ENCODE peak calls at places on chromosomes 5 and 9, in eight cellular contexts. O, V, G, W, P, B, X and R are unnamed samples.

GRCh38 chr5:170315154-170315553 is 17.6 kb upstream of the LCP2 start:
- DNase-seq in O (no peak), V (no peak), G (no peak), W (no peak), P (peak), B (no peak), X (no peak), R (peak)

GRCh38 chr5:41848983-41849382 is 21.2 kb downstream of the OXCT1 start:
- DNase-seq in O (no peak), V (no peak), G (no peak), W (no peak), P (no peak), B (no peak), X (no peak), R (no peak)

GRCh38 chr9:89795555-89796195 is 190.9 kb downstream of the GADD45G start:
- DNase-seq in O (no peak), V (no peak), G (no peak), W (no peak), P (no peak), B (no peak), X (no peak), R (no peak)

GRCh38 chr9:68869020-68869419 is 144.9 kb downstream of the PRKACG start:
- DNase-seq in O (no peak), V (no peak), G (no peak), W (no peak), P (no peak), B (no peak), X (no peak), R (no peak)

GRCh38 chr5:112625586-112625985 is 112.1 kb upstream of the APC start:
- DNase-seq in O (no peak), V (no peak), G (no peak), W (no peak), P (no peak), B (no peak), X (no peak), R (no peak)

GRCh38 chr9:114894801-114895433 is 35.5 kb downstream of the TNFSF8 start:
- DNase-seq in O (peak), V (no peak), G (no peak), W (peak), P (peak), B (no peak), X (no peak), R (no peak)

GRCh38 chr9:129640086-129640870 is 1.7 kb downstream of the ASB6 start:
- DNase-seq in O (peak), V (no peak), G (no peak), W (no peak), P (peak), B (peak), X (no peak), R (no peak)

GRCh38 chr5:96315431-96315830 is 117.6 kb downstream of the PCSK1 start:
- DNase-seq in O (no peak), V (no peak), G (no peak), W (no peak), P (no peak), B (no peak), X (no peak), R (no peak)

GRCh38 chr9:134708672-134709038 is 67.1 kb downstream of the COL5A1 start:
- DNase-seq in O (no peak), V (no peak), G (no peak), W (no peak), P (no peak), B (no peak), X (no peak), R (no peak)

GRCh38 chr5:171953860-171954701 is 52.4 kb downstream of the FBXW11 start:
- DNase-seq in O (peak), V (no peak), G (no peak), W (peak), P (peak), B (no peak), X (no peak), R (no peak)

GRCh38 chr5:57175586-57175985 is 1.7 kb downstream of the GPBP1 start:
- DNase-seq in O (no peak), V (peak), G (peak), W (no peak), P (no peak), B (no peak), X (no peak), R (no peak)

DNA sequence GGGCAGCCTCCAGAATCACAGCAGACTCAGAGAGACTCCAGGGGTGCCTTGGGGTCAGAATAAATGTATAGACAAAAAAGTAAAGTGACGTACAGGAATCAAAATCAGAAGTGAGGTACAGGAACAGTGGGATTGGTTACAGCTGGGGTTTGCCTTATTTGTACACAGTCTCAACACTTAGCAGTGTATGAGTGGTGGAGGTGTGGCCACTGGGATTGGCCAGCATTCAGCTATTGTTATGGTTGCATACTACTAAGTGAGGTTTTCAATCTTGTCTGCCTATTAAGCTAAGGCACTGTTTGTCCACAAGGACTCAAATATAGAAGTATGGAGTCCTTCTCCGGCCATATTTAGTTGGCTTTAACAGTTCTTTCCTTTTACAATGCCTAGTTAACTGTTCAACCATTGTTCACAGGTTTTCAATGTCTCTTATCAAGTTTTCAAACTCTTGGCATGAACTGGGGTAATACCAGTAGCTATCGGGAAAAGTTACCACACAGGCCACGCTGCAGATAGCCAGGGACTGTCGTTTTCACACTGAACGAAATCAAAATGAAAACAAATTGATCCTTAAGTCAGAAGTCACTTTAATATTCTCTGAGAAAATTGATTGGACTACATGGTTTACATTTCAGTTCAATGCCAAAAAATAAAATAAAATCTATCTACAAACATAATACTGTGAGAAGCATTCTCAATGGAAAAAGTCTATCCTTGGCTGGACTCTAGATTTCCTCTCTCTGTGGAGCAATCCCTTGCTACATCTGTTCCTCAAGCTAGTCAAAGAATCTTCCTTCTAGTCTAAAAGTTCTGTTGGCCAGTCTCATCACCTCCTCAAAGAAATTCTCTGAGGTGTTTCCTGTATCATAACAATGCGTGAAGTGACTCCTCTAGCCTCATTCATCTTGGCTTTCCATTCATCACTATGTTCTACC is 176.1 kb upstream of the FREM1 start:
- DNase-seq in O (no peak), V (no peak), G (no peak), W (no peak), P (no peak), B (no peak), X (no peak), R (no peak)
- H3K27ac ChIP-seq in O (no peak), V (no peak), G (no peak), W (no peak), P (no peak), B (no peak), X (no peak), R (no peak)

GRCh38 chr9:124352616-124353015 is 62.6 kb downstream of the PSMB7 start:
- DNase-seq in O (peak), V (no peak), G (no peak), W (no peak), P (no peak), B (no peak), X (no peak), R (no peak)
- H3K27ac ChIP-seq in O (no peak), V (no peak), G (no peak), W (no peak), P (no peak), B (no peak), X (no peak), R (peak)

GRCh38 chr5:88942967-88943291 is 59.9 kb upstream of the MEF2C start:
- DNase-seq in O (no peak), V (no peak), G (no peak), W (no peak), P (no peak), B (no peak), X (no peak), R (no peak)
- H3K27ac ChIP-seq in O (peak), V (peak), G (no peak), W (no peak), P (peak), B (peak), X (no peak), R (no peak)

GRCh38 chr9:137168575-137168906 is 1.3 kb downstream of the LRRC26 start:
- DNase-seq in O (no peak), V (no peak), G (no peak), W (no peak), P (no peak), B (no peak), X (no peak), R (no peak)

GRCh38 chr9:137170486-137171148 is 766 bp upstream of the LRRC26 start:
- DNase-seq in O (no peak), V (no peak), G (no peak), W (no peak), P (no peak), B (no peak), X (no peak), R (no peak)

GRCh38 chr9:137169764-137170460 is at the start of gene LRRC26:
- DNase-seq in O (no peak), V (peak), G (no peak), W (no peak), P (no peak), B (peak), X (no peak), R (no peak)

GRCh38 chr9:137167752-137168574 is 1.9 kb downstream of the LRRC26 start:
- DNase-seq in O (no peak), V (peak), G (no peak), W (no peak), P (no peak), B (peak), X (no peak), R (no peak)

GRCh38 chr9:137168907-137169763 is 716 bp downstream of the LRRC26 start:
- DNase-seq in O (peak), V (peak), G (no peak), W (peak), P (peak), B (peak), X (no peak), R (no peak)
- H3K27ac ChIP-seq in O (no peak), V (peak), G (no peak), W (no peak), P (no peak), B (peak), X (no peak), R (no peak)

GRCh38 chr5:157464518-157465171 is 4.6 kb downstream of the NIPAL4 start:
- DNase-seq in O (peak), V (peak), G (no peak), W (no peak), P (peak), B (peak), X (no peak), R (no peak)

GRCh38 chr5:157463621-157464407 is 3.8 kb downstream of the NIPAL4 start:
- DNase-seq in O (peak), V (no peak), G (no peak), W (no peak), P (peak), B (no peak), X (no peak), R (no peak)

GRCh38 chr5:157460921-157461792 is 1.1 kb downstream of the NIPAL4 start:
- DNase-seq in O (no peak), V (no peak), G (no peak), W (no peak), P (no peak), B (no peak), X (no peak), R (no peak)

GRCh38 chr5:157459715-157460599 is at the start of gene NIPAL4:
- DNase-seq in O (no peak), V (peak), G (no peak), W (no peak), P (no peak), B (no peak), X (no peak), R (peak)

DNA sequence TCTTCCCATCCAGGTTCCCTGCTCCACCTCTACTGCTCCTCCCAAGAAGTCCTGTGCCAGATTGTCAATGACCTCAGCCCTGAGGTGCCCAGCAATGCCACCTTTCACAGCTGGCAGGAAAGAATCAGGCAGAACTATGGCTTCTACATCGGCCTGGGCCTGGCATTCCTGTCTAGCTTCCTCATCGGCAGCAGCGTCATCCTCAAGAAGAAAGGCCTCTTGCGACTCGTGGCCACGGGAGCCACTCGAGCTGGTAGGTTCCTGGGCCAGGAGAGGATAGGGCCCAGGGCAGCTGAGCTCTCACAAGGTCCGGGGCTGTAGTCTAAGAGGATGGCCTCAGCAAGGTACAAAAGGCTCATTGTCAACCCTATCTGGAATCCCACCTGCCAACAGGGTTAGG is 3.1 kb downstream of the NIPAL4 start:
- DNase-seq in O (no peak), V (no peak), G (no peak), W (no peak), P (peak), B (no peak), X (no peak), R (no peak)
- H3K27ac ChIP-seq in O (no peak), V (peak), G (no peak), W (no peak), P (no peak), B (peak), X (no peak), R (peak)

GRCh38 chr5:84709075-84709474 is 324.4 kb upstream of the EDIL3 start:
- DNase-seq in O (no peak), V (no peak), G (no peak), W (no peak), P (no peak), B (no peak), X (no peak), R (no peak)
- H3K27ac ChIP-seq in O (no peak), V (no peak), G (no peak), W (no peak), P (no peak), B (no peak), X (no peak), R (no peak)

GRCh38 chr5:72180925-72181324 is 73.7 kb downstream of the MAP1B start:
- DNase-seq in O (no peak), V (no peak), G (no peak), W (no peak), P (no peak), B (no peak), X (no peak), R (no peak)
- H3K27ac ChIP-seq in O (no peak), V (no peak), G (no peak), W (no peak), P (no peak), B (no peak), X (no peak), R (peak)

DNA sequence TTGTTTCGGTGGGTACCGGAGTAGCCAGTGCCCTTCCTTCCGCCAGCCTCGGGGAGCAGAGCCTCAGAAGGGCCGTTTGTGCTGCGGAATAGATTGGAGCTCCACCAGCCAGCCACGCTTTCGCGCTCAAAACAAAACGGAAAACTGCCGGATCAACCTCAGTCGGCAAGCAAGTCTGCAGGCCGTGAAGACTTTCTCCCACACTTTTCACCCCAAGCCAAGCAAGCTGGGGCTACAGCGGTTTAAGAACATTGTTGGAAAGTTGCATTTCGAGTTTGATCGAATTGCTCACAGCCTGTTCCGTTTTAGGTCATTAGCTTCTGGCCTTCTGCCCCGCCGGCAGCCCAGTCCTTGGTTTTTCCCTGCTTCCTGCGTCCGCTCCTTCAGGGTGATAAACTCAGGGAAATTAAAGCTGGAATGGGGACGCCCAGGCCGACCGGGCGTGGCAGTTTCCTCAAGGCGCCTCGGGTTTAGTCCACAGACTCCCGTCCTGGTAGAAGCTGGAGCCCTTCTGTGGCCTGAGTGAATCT is 828 bp upstream of the CCNO start:
- DNase-seq in O (peak), V (peak), G (no peak), W (no peak), P (peak), B (peak), X (no peak), R (no peak)
- H3K27ac ChIP-seq in O (no peak), V (peak), G (no peak), W (no peak), P (no peak), B (peak), X (no peak), R (no peak)

DNA sequence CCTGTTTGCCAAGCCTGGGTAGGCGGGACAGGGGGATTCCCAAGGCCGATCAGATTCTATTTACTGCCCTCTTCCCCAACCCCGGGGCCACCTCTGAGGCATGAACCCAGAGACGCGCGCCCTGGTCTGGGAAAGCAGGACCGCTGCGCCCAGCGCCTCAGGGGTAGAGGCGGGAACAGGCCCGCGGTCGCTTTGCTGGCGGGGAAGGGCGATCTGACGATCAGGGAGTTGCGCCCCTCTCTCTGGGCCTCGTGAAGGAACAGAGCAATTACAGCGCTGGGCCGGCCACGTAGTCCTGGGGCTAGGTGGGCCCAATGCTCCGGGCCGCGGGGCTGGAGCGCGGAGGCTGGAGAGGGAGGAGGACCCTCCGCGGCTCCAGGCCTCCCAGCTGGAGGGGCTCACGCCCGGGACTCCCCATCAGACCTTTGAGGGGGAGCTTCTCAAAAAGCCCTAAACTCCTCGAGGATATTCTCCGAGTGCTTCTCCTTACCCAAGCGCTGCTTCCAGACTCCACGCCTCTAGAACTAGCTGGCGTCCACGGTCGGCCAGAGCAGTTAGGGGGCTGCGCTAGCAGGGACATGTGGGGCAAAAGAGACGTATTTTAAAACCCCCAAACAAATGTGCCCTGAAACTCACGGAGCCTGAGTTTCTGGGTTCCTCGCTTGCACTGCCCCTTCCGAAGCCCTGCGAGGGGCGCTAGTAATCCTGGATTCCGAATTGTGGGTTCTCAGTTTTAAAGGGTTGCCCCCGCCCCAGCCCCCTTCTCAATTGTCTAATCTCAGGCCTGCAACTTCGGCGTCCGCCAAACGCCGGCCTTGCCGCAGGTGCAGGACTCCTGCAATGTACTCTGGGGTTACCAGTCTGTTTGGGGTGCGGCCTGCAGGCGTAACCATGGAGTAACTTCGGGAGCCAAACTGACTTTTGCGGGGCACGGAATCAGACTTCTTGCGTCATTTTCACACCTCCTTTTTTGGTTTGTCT is 57.6 kb downstream of the TMEM174 start:
- DNase-seq in O (no peak), V (no peak), G (no peak), W (no peak), P (no peak), B (no peak), X (no peak), R (no peak)
- H3K27ac ChIP-seq in O (no peak), V (no peak), G (no peak), W (no peak), P (no peak), B (no peak), X (no peak), R (no peak)